ENCODE peak calls at places on chromosomes 16 and 17, in eight cellular contexts. E, U, D, Y, H, Z, K and L are unnamed samples.

GRCh38 chr17:5264930-5265329 is 17.2 kb upstream of the RABEP1 start:
- DNase-seq in E (no peak), U (no peak), D (no peak), Y (no peak), H (no peak), Z (no peak), K (no peak), L (no peak)

GRCh38 chr17:48228720-48229119 is 121.2 kb downstream of the SNX11 start:
- DNase-seq in E (no peak), U (no peak), D (no peak), Y (no peak), H (no peak), Z (no peak), K (no peak), L (no peak)

GRCh38 chr17:62740066-62740465 is 68.0 kb downstream of the MARCHF10 start:
- DNase-seq in E (no peak), U (no peak), D (no peak), Y (no peak), H (no peak), Z (no peak), K (no peak), L (no peak)

GRCh38 chr17:80374732-80375118 is 40.2 kb upstream of the ENDOV start:
- DNase-seq in E (no peak), U (no peak), D (no peak), Y (no peak), H (no peak), Z (no peak), K (no peak), L (no peak)

GRCh38 chr16:6549415-6549814 is 783.2 kb upstream of the RBFOX1 start:
- DNase-seq in E (no peak), U (no peak), D (no peak), Y (no peak), H (no peak), Z (no peak), K (no peak), L (no peak)

GRCh38 chr17:69254187-69254586 is 25.6 kb upstream of the ABCA10 start:
- DNase-seq in E (no peak), U (no peak), D (no peak), Y (no peak), H (no peak), Z (no peak), K (peak), L (no peak)

GRCh38 chr17:46958192-46958591 is 20.9 kb downstream of the RPRML start:
- DNase-seq in E (no peak), U (no peak), D (no peak), Y (no peak), H (no peak), Z (no peak), K (no peak), L (no peak)

GRCh38 chr16:50393461-50394214 is 24.9 kb upstream of the BRD7 start:
- DNase-seq in E (no peak), U (no peak), D (no peak), Y (no peak), H (no peak), Z (no peak), K (no peak), L (no peak)

GRCh38 chr16:70576431-70577255 is 53.0 kb downstream of the SF3B3 start:
- DNase-seq in E (peak), U (no peak), D (no peak), Y (no peak), H (no peak), Z (no peak), K (peak), L (peak)

GRCh38 chr16:68247400-68247799 is 2.2 kb downstream of the PLA2G15 start:
- DNase-seq in E (no peak), U (no peak), D (no peak), Y (no peak), H (no peak), Z (peak), K (no peak), L (no peak)

GRCh38 chr17:38898812-38899348 is 26.5 kb upstream of the LASP1NB start:
- DNase-seq in E (no peak), U (no peak), D (no peak), Y (no peak), H (peak), Z (peak), K (peak), L (no peak)

GRCh38 chr16:12551946-12552345 is 251.7 kb downstream of the CPPED1 start:
- DNase-seq in E (no peak), U (no peak), D (no peak), Y (no peak), H (no peak), Z (no peak), K (no peak), L (no peak)

GRCh38 chr16:86798247-86799041 is 220.1 kb downstream of the FOXL1 start:
- DNase-seq in E (peak), U (no peak), D (no peak), Y (no peak), H (no peak), Z (no peak), K (peak), L (no peak)

GRCh38 chr17:82640046-82640445 is 8.2 kb downstream of the WDR45B start:
- DNase-seq in E (no peak), U (no peak), D (no peak), Y (no peak), H (no peak), Z (no peak), K (no peak), L (no peak)

GRCh38 chr17:17700251-17700969 is 19.2 kb downstream of the RAI1 start:
- DNase-seq in E (no peak), U (no peak), D (no peak), Y (no peak), H (no peak), Z (peak), K (no peak), L (no peak)

GRCh38 chr16:26981266-26981938 is 85.3 kb upstream of the C16orf82 start:
- DNase-seq in E (peak), U (no peak), D (no peak), Y (peak), H (no peak), Z (no peak), K (no peak), L (no peak)

GRCh38 chr16:65070831-65071230 is 51.0 kb downstream of the CDH11 start:
- DNase-seq in E (peak), U (no peak), D (peak), Y (peak), H (no peak), Z (peak), K (peak), L (peak)

GRCh38 chr17:28974451-28974850 is 23.1 kb upstream of the PHF12 start:
- DNase-seq in E (no peak), U (no peak), D (no peak), Y (no peak), H (no peak), Z (peak), K (no peak), L (no peak)

GRCh38 chr17:61399131-61400057 is at the start of gene TBX2:
- DNase-seq in E (peak), U (peak), D (no peak), Y (peak), H (no peak), Z (peak), K (peak), L (no peak)

GRCh38 chr16:46688657-46689491 is at the start of gene VPS35:
- DNase-seq in E (peak), U (peak), D (peak), Y (peak), H (peak), Z (peak), K (peak), L (peak)

GRCh38 chr16:84423416-84423837 is 55.1 kb downstream of the ATP2C2 start:
- DNase-seq in E (peak), U (peak), D (no peak), Y (peak), H (no peak), Z (no peak), K (peak), L (peak)

GRCh38 chr17:29807520-29808361 is 122.3 kb downstream of the SSH2 start:
- DNase-seq in E (peak), U (peak), D (peak), Y (peak), H (peak), Z (peak), K (peak), L (peak)

GRCh38 chr16:55532227-55532626 is 23.4 kb downstream of the LPCAT2 start:
- DNase-seq in E (no peak), U (no peak), D (no peak), Y (no peak), H (no peak), Z (no peak), K (no peak), L (no peak)

GRCh38 chr16:70738083-70738977 is 52.5 kb upstream of the MTSS2 start:
- DNase-seq in E (peak), U (peak), D (peak), Y (peak), H (no peak), Z (peak), K (peak), L (no peak)

GRCh38 chr16:84059946-84060901 is 17.6 kb upstream of the SLC38A8 start:
- DNase-seq in E (no peak), U (no peak), D (no peak), Y (no peak), H (no peak), Z (no peak), K (no peak), L (no peak)